ENCODE peak calls at places on chromosomes 1 and 21, in five cellular contexts. X is GM23248, R is endothelial cell of umbilical vein, G is PC-3, T is SK-N-MC. U is an unnamed sample.

GRCh38 chr21:39904457-39904856 is 37.2 kb downstream of the PCP4 start:
- DNase-seq in X (no peak), G (no peak), R (no peak), T (no peak), U (no peak)

GRCh38 chr21:23837564-23837963 is 1769.7 kb downstream of the MRPL39 start:
- DNase-seq in R (no peak), G (peak; percentile 16), X (no peak), T (no peak), U (no peak)

GRCh38 chr1:53576381-53576801 is 117.2 kb downstream of the DMRTB1 start:
- DNase-seq in X (no peak), T (no peak), G (no peak), R (no peak), U (no peak)

GRCh38 chr1:220370041-220370700 is 97.9 kb upstream of the RAB3GAP2 start:
- DNase-seq in R (no peak), X (peak; percentile 97), G (peak; percentile 90), T (peak; percentile 99), U (peak; percentile 86)

GRCh38 chr1:8598060-8598724 is 219.2 kb downstream of the RERE start:
- DNase-seq in T (no peak), X (peak; percentile 84), R (peak; percentile 76), G (no peak), U (peak; percentile 77)

GRCh38 chr1:20366076-20366765 is 75.5 kb downstream of the VWA5B1 start:
- DNase-seq in R (no peak), G (peak; percentile 10), X (peak; percentile 50), T (no peak), U (peak; percentile 62)

GRCh38 chr1:147539122-147539575 is 2.2 kb upstream of the BCL9 start:
- DNase-seq in T (no peak), G (peak; percentile 95), R (peak; percentile 79), X (peak; percentile 98), U (peak; percentile 98)

GRCh38 chr1:39679821-39680220 is 7.9 kb upstream of the NT5C1A start:
- DNase-seq in T (no peak), R (no peak), X (peak; percentile 37), G (no peak), U (no peak)

GRCh38 chr1:7930547-7931445 is 9.8 kb downstream of the TNFRSF9 start:
- DNase-seq in R (no peak), G (no peak), X (no peak), T (no peak), U (no peak)

GRCh38 chr1:156230102-156230501 is 11.9 kb upstream of the BGLAP start:
- DNase-seq in R (no peak), T (no peak), X (no peak), G (no peak), U (no peak)

GRCh38 chr1:28134651-28135207 is 41.8 kb downstream of the PTAFR start:
- DNase-seq in T (no peak), G (no peak), R (no peak), X (no peak), U (no peak)

GRCh38 chr1:182628657-182629056 is 24.5 kb upstream of the RGS16 start:
- DNase-seq in R (no peak), T (no peak), G (no peak), X (no peak), U (no peak)

GRCh38 chr1:237938553-237938952 is 47.8 kb upstream of the ZP4 start:
- DNase-seq in R (no peak), G (peak; percentile 56), X (no peak), T (no peak), U (no peak)

GRCh38 chr21:14273736-14274538 is 58.0 kb downstream of the RBM11 start:
- DNase-seq in X (no peak), R (no peak), G (no peak), T (no peak), U (no peak)

GRCh38 chr1:171434717-171435346 is 50.5 kb upstream of the PRRC2C start:
- DNase-seq in T (peak; percentile 37), G (peak; percentile 92), R (peak; percentile 84), X (peak; percentile 90), U (peak; percentile 92)

GRCh38 chr1:228272331-228272791 is 64.5 kb downstream of the OBSCN start:
- DNase-seq in X (no peak), R (no peak), T (no peak), G (no peak), U (no peak)

GRCh38 chr1:162179121-162179520 is 109.6 kb downstream of the NOS1AP start:
- DNase-seq in X (no peak), T (no peak), R (no peak), G (peak; percentile 54), U (no peak)

GRCh38 chr1:21623411-21623961 is 45.7 kb downstream of the RAP1GAP start:
- DNase-seq in T (no peak), X (no peak), R (no peak), G (peak; percentile 8), U (no peak)

GRCh38 chr1:196423612-196424011 is 184.6 kb downstream of the KCNT2 start:
- DNase-seq in G (no peak), X (no peak), T (no peak), R (no peak), U (peak; percentile 76)

GRCh38 chr1:193270996-193271395 is 84.6 kb upstream of the B3GALT2 start:
- DNase-seq in X (peak; percentile 52), R (no peak), G (no peak), T (no peak), U (peak; percentile 97)

GRCh38 chr1:8690253-8690525 is 127.3 kb downstream of the RERE start:
- DNase-seq in R (no peak), T (no peak), X (no peak), G (no peak), U (no peak)

GRCh38 chr1:220372451-220372850 is 100.2 kb upstream of the RAB3GAP2 start:
- DNase-seq in G (no peak), T (no peak), X (no peak), R (no peak), U (no peak)

GRCh38 chr1:216531308-216532239 is 108.3 kb upstream of the USH2A start:
- DNase-seq in R (no peak), X (peak; percentile 36), G (peak; percentile 46), T (no peak), U (peak; percentile 61)

GRCh38 chr1:72579629-72580028 is 297.3 kb upstream of the NEGR1 start:
- DNase-seq in T (no peak), G (no peak), R (peak; percentile 57), X (no peak), U (no peak)

GRCh38 chr1:19398309-19398760 is 86.2 kb downstream of the SLC66A1 start:
- DNase-seq in T (no peak), R (no peak), G (peak; percentile 55), X (peak; percentile 99), U (peak; percentile 85)

GRCh38 chr1:26574690-26575349 is 45.3 kb downstream of the RPS6KA1 start:
- DNase-seq in R (no peak), T (no peak), G (no peak), X (peak; percentile 34), U (peak; percentile 72)

GRCh38 chr21:38965241-38965640 is 159.5 kb downstream of the ETS2 start:
- DNase-seq in R (no peak), T (no peak), G (no peak), X (peak; percentile 31), U (peak; percentile 17)

GRCh38 chr21:39181205-39181818 is 1.9 kb downstream of the PSMG1 start:
- DNase-seq in G (no peak), R (no peak), X (peak; percentile 15), T (no peak), U (no peak)

GRCh38 chr1:56355918-56356317 is 223.4 kb downstream of the PLPP3 start:
- DNase-seq in X (no peak), G (no peak), T (no peak), R (no peak), U (no peak)

DNA sequence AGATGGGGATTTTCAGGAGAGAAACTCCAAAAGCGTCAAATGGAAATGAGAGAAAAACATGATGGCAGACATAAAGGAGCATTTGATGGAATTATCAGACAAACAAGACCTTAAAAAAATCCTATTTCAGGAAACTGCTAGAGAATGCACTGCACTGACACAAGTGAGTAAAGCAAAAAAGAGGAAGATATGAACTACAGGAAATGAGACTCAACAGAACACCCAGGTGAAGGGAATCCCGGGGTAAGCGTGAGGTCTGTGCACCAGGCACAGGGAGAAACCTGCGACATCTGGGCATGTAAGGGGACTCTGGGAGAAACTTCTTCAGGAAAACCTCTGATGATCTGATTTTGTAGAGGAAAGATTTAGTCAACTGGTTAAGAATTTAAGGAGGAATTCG is 2.8 kb downstream of the TARBP1 start:
- DNase-seq in G (no peak), X (no peak), R (no peak), T (no peak), U (no peak)
- H3K9ac ChIP-seq in G (no peak overlapping the region), X (no peak overlapping the region), R (no peak overlapping the region), T (no peak overlapping the region), U (no peak overlapping the region)

GRCh38 chr1:6416906-6417305 is 2.8 kb downstream of the HES2 start:
- DNase-seq in R (no peak), X (no peak), G (no peak), T (no peak), U (no peak)

GRCh38 chr1:6412896-6413295 is 6.8 kb downstream of the HES2 start:
- DNase-seq in G (peak; percentile 98), T (no peak), X (no peak), R (no peak), U (no peak)

GRCh38 chr1:6415979-6416656 is 3.6 kb downstream of the HES2 start:
- DNase-seq in X (no peak), R (no peak), T (no peak), G (no peak), U (no peak)

GRCh38 chr1:6414881-6415280 is 4.8 kb downstream of the HES2 start:
- DNase-seq in R (no peak), G (no peak), X (no peak), T (no peak), U (no peak)

DNA sequence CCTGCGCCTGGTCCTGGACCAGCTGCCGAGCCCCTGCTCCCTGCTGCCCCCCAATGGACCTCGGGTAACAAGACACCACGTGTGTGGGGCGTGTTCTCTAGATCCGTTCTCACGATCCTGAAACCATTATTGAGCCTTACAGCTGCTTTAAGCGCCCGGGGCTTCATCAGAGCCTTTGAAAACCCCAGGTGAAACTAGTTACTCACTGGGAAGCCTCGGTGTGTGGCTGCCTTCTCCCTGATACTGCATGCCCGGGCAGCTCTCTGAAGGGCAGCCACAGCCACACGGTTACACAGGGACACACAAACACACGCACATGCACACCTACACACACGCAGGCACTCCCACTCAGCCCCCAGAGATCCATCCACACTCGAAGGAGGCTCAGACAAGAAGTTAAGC is 5.3 kb downstream of the HES2 start:
- DNase-seq in G (peak; percentile 50), T (no peak), R (peak; percentile 52), X (peak; percentile 74), U (peak; percentile 42)
- H3K9ac ChIP-seq in G (peak overlapping the region; percentile 13), T (no peak overlapping the region), R (no peak overlapping the region), X (no peak overlapping the region), U (no peak overlapping the region)

GRCh38 chr1:35641233-35641866 is at the start of gene PSMB2:
- DNase-seq in R (peak; percentile 96), G (peak; percentile 98), X (peak; percentile 99), T (peak; percentile 68), U (peak; percentile 95)
- H3K9ac ChIP-seq in R (peak within 1 kb of the TSS; percentile 96), G (peak within 1 kb of the TSS; percentile 96), X (peak within 1 kb of the TSS; percentile 96), T (peak within 1 kb of the TSS; percentile 97), U (peak within 1 kb of the TSS; percentile 69)

GRCh38 chr1:206035027-206035426 is 11.3 kb upstream of the CTSE start:
- DNase-seq in X (no peak), T (no peak), R (no peak), G (no peak), U (no peak)

GRCh38 chr1:206029484-206029883 is 5.8 kb upstream of the CTSE start:
- DNase-seq in X (peak; percentile 76), T (no peak), G (peak; percentile 28), R (no peak), U (peak; percentile 25)

GRCh38 chr1:206025283-206025820 is 1.7 kb upstream of the CTSE start:
- DNase-seq in T (no peak), G (peak; percentile 74), R (no peak), X (no peak), U (no peak)

GRCh38 chr1:206032356-206033140 is 8.9 kb upstream of the CTSE start:
- DNase-seq in T (no peak), R (peak; percentile 91), G (no peak), X (no peak), U (no peak)

GRCh38 chr1:206030714-206031113 is 7.0 kb upstream of the CTSE start:
- DNase-seq in R (peak; percentile 75), T (peak; percentile 14), G (peak; percentile 90), X (peak; percentile 82), U (peak; percentile 58)
- H3K9ac ChIP-seq in R (no peak overlapping the region), T (no peak overlapping the region), G (no peak overlapping the region), X (no peak overlapping the region), U (no peak overlapping the region)

U was measured in fibroblast of lung.